ENCODE peak calls at places on chromosomes 5 and 9, in ten cellular contexts. Y, F, B, M, A, C, V, U, W and Q are unnamed samples.

GRCh38 chr9:126326228-126327015 is at the start of gene MVB12B:
- DNase-seq in V (peak; percentile 58), B (peak; percentile 8), M (no peak), Y (no peak), W (peak; percentile 34), F (peak; percentile 86), C (no peak), A (no peak), U (peak; percentile 31), Q (no peak)

GRCh38 chr5:42515504-42515903 is 92.3 kb downstream of the GHR start:
- DNase-seq in U (no peak), C (no peak), M (no peak), Y (no peak), A (no peak), W (no peak), V (no peak), F (no peak), B (no peak), Q (no peak)

GRCh38 chr5:6043491-6044310 is 334.6 kb downstream of the MED10 start:
- DNase-seq in F (no peak), M (no peak), C (no peak), W (no peak), V (no peak), Y (no peak), B (no peak), A (no peak), U (no peak), Q (no peak)

GRCh38 chr5:132086277-132086794 is 12.7 kb downstream of the CSF2 start:
- DNase-seq in Y (peak; percentile 95), B (peak; percentile 98), A (peak; percentile 85), W (no peak), F (no peak), M (no peak), V (no peak), U (peak; percentile 73), C (peak; percentile 5), Q (no peak)

GRCh38 chr9:98229090-98229395 is 26.4 kb downstream of the TBC1D2 start:
- DNase-seq in U (no peak), V (no peak), B (no peak), M (no peak), W (no peak), C (no peak), Y (no peak), F (no peak), A (no peak), Q (no peak)

GRCh38 chr9:135249191-135249590 is 161.7 kb downstream of the OLFM1 start:
- DNase-seq in B (no peak), V (no peak), F (no peak), C (no peak), U (no peak), M (no peak), W (no peak), Y (no peak), A (no peak), Q (no peak)

GRCh38 chr5:173093597-173093996 is 37.4 kb downstream of the CREBRF start:
- DNase-seq in U (no peak), F (no peak), C (no peak), V (no peak), A (no peak), M (no peak), Y (peak; percentile 44), W (no peak), B (no peak), Q (no peak)

GRCh38 chr5:82673460-82673859 is 395.3 kb upstream of the RPS23 start:
- DNase-seq in M (no peak), B (no peak), C (no peak), Y (no peak), U (no peak), A (no peak), F (no peak), V (no peak), W (no peak), Q (no peak)

GRCh38 chr9:72476617-72477375 is 44.6 kb upstream of the TMC1 start:
- DNase-seq in B (peak; percentile 84), Y (peak; percentile 99), W (no peak), C (no peak), M (no peak), A (no peak), U (no peak), F (no peak), V (no peak), Q (peak; percentile 44)

GRCh38 chr9:100465270-100465669 is 7.7 kb upstream of the TMEFF1 start:
- DNase-seq in A (no peak), C (no peak), Y (no peak), V (no peak), B (no peak), M (no peak), U (no peak), F (no peak), W (no peak), Q (no peak)

GRCh38 chr5:73030995-73031394 is 75.2 kb downstream of the FCHO2 start:
- DNase-seq in F (peak; percentile 53), W (no peak), V (no peak), C (no peak), B (peak; percentile 90), M (no peak), A (no peak), Y (peak; percentile 92), U (no peak), Q (no peak)

GRCh38 chr9:25691786-25692185 is 13.5 kb upstream of the TUSC1 start:
- DNase-seq in B (peak; percentile 28), A (no peak), U (no peak), C (no peak), M (no peak), W (no peak), F (no peak), V (no peak), Y (no peak), Q (no peak)

GRCh38 chr9:108394726-108395125 is 461.1 kb downstream of the ACTL7B start:
- DNase-seq in W (no peak), Y (no peak), A (no peak), F (no peak), M (no peak), U (no peak), V (no peak), C (no peak), B (no peak), Q (no peak)

GRCh38 chr5:2856206-2856605 is 104.7 kb upstream of the IRX2 start:
- DNase-seq in W (no peak), B (no peak), A (no peak), V (no peak), C (no peak), U (no peak), Y (no peak), F (no peak), M (no peak), Q (no peak)

GRCh38 chr9:107285292-107285691 is 2.2 kb downstream of the RAD23B start:
- DNase-seq in M (no peak), A (no peak), W (no peak), U (no peak), Y (no peak), F (no peak), V (no peak), C (no peak), B (no peak), Q (no peak)
- H3K27ac ChIP-seq in M (no peak overlapping the region), A (peak overlapping the region; percentile 98), W (no peak overlapping the region), U (peak overlapping the region; percentile 99), Y (peak overlapping the region; percentile 84), F (no peak overlapping the region), V (no peak overlapping the region), C (peak overlapping the region; percentile 98), B (no peak overlapping the region), Q (peak overlapping the region; percentile 99)

DNA sequence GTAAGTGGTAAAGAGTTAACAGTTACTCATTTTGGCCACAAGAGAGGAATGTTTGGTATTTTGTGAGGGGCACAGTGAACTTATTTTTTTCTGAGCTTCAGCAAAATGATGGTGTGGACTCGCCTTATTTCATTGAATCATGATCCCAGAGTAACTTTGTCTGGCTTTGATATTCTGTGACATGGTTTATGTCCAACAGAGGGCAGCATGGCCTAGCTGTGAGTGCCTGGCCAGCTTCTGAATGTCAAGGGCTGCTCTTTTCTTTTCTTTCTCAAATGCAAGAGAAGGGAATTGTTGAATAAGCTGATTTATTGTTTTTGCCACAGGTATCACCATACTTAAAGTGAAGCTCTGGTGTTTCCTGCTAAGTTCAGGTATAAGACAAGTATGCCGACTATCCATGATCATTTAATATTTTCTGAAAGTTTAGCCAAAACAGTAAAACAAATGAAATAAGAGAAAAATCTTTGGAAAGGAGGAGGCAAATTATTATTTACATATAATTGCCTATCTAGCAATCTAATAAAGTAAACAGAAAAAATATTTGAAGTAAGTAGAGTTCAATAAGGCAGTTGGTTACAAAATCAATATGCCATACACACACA is 31.7 kb downstream of the MRPL22 start:
- DNase-seq in U (peak; percentile 45), F (peak; percentile 36), C (no peak), Y (peak; percentile 29), A (peak; percentile 24), V (no peak), W (no peak), M (peak; percentile 13), B (peak; percentile 53), Q (no peak)
- TF ChIP-seq CTCF in U (peak; percentile 39), F (peak; percentile 68), C (no peak), Y (peak; percentile 82), A (peak; percentile 68), V (peak; percentile 8), W (peak; percentile 11), M (peak; percentile 35), B (peak; percentile 67), Q (peak; percentile 27)

GRCh38 chr9:114176601-114177295 is 21.4 kb downstream of the COL27A1 start:
- DNase-seq in A (no peak), F (peak; percentile 60), M (no peak), C (no peak), B (no peak), W (no peak), Y (no peak), V (no peak), U (peak; percentile 52), Q (no peak)

GRCh38 chr9:114179516-114179915 is 24.2 kb downstream of the COL27A1 start:
- DNase-seq in A (no peak), U (no peak), M (no peak), V (no peak), F (no peak), W (no peak), B (no peak), C (no peak), Y (no peak), Q (no peak)

GRCh38 chr9:114178756-114179450 is 23.6 kb downstream of the COL27A1 start:
- DNase-seq in Y (no peak), M (no peak), V (no peak), F (no peak), W (no peak), B (no peak), A (peak; percentile 66), C (no peak), U (peak; percentile 64), Q (peak; percentile 34)

GRCh38 chr9:114177423-114178064 is 22.2 kb downstream of the COL27A1 start:
- DNase-seq in F (no peak), A (no peak), M (no peak), U (peak; percentile 74), B (peak; percentile 76), V (no peak), W (no peak), Y (peak; percentile 59), C (no peak), Q (no peak)

GRCh38 chr9:114178076-114178475 is 22.7 kb downstream of the COL27A1 start:
- DNase-seq in Y (no peak), B (no peak), W (no peak), U (no peak), C (no peak), F (no peak), A (no peak), M (no peak), V (no peak), Q (no peak)
- H3K4me1 ChIP-seq in Y (peaks cover 19% of the 10 kb centered on the region), B (peaks cover 51% of the 10 kb centered on the region), W (no peaks in the 10 kb centered on the region), U (peaks cover 29% of the 10 kb centered on the region), C (peaks cover 7% of the 10 kb centered on the region), F (peaks cover 16% of the 10 kb centered on the region), A (peaks cover 62% of the 10 kb centered on the region), M (no peaks in the 10 kb centered on the region), V (peaks cover 24% of the 10 kb centered on the region), Q (no peaks in the 10 kb centered on the region)

GRCh38 chr5:124905756-124906155 is 159.3 kb upstream of the ZNF608 start:
- DNase-seq in A (no peak), B (no peak), M (no peak), W (no peak), F (no peak), U (no peak), C (no peak), V (no peak), Y (no peak), Q (no peak)
- H3K27ac ChIP-seq in A (peak overlapping the region; percentile 60), B (no peak overlapping the region), M (no peak overlapping the region), W (peak overlapping the region; percentile 48), F (no peak overlapping the region), U (no peak overlapping the region), C (no peak overlapping the region), V (no peak overlapping the region), Y (no peak overlapping the region), Q (peak overlapping the region; percentile 64)